ENCODE peak calls at places on chromosome 5, in four cellular contexts. J is H7, K is AG08395, S is AG10803. N is an unnamed sample.

GRCh38 chr5:150419630-150420270 is 7.0 kb upstream of the CD74 start:
- DNase-seq in J (no peak), K (no peak), S (no peak), N (no peak)

GRCh38 chr5:33143405-33144123 is 297.2 kb upstream of the TARS1 start:
- DNase-seq in J (no peak), K (no peak), S (no peak), N (no peak)

GRCh38 chr5:180821538-180821937 is 18.9 kb upstream of the MGAT1 start:
- DNase-seq in J (no peak), K (no peak), S (no peak), N (no peak)

GRCh38 chr5:81235287-81236072 is 2.4 kb downstream of the CKMT2 start:
- DNase-seq in J (no peak), K (no peak), S (no peak), N (no peak)

GRCh38 chr5:60668715-60669304 is 31.2 kb downstream of the DEPDC1B start:
- DNase-seq in J (no peak), K (peak; percentile 21), S (peak; percentile 36), N (no peak)

GRCh38 chr5:137486707-137487106 is 12.4 kb downstream of the SPOCK1 start:
- DNase-seq in J (no peak), K (peak; percentile 77), S (peak; percentile 81), N (no peak)

GRCh38 chr5:176904276-176904675 is 5.1 kb upstream of the HK3 start:
- DNase-seq in J (no peak), K (no peak), S (no peak), N (no peak)

GRCh38 chr5:58793888-58794287 is 211.0 kb downstream of the RAB3C start:
- DNase-seq in J (no peak), K (no peak), S (no peak), N (no peak)

GRCh38 chr5:59799668-59800374 is 93.7 kb downstream of the PDE4D start:
- DNase-seq in J (peak; percentile 30), K (peak; percentile 59), S (peak; percentile 43), N (no peak)

GRCh38 chr5:75678155-75678554 is 39.1 kb downstream of the POC5 start:
- DNase-seq in J (no peak), K (no peak), S (no peak), N (no peak)

GRCh38 chr5:36492998-36493655 is 113.3 kb upstream of the SLC1A3 start:
- DNase-seq in J (no peak), K (peak; percentile 17), S (peak; percentile 24), N (no peak)

GRCh38 chr5:109907189-109907588 is 217.5 kb downstream of the MAN2A1 start:
- DNase-seq in J (no peak), K (no peak), S (peak; percentile 38), N (no peak)

GRCh38 chr5:160833806-160834205 is 18.2 kb downstream of the ATP10B start:
- DNase-seq in J (no peak), K (peak; percentile 35), S (peak; percentile 45), N (no peak)

GRCh38 chr5:120463026-120463770 is 902 bp upstream of the PRR16 start:
- DNase-seq in J (no peak), K (no peak), S (no peak), N (no peak)

GRCh38 chr5:1383344-1383743 is 38.4 kb upstream of the CLPTM1L start:
- DNase-seq in J (peak; percentile 48), K (no peak), S (no peak), N (no peak)

GRCh38 chr5:125412561-125413535 is 666.4 kb upstream of the ZNF608 start:
- DNase-seq in J (peak; percentile 70), K (peak; percentile 49), S (peak; percentile 46), N (peak; percentile 79)

GRCh38 chr5:74660146-74660545 is 19.6 kb upstream of the ENC1 start:
- DNase-seq in J (no peak), K (peak; percentile 36), S (no peak), N (no peak)

N was measured in Peyer's patch.